ENCODE peak calls at places on chromosomes 5 and 9, in ten cellular contexts. J, F, A, Z, S, R, G, P, M and T are unnamed samples.
A peak's percentile ranks its signal among the peaks of the same experiment; 100 is the strongest.

GRCh38 chr9:9912459-9912858 is 700.3 kb downstream of the PTPRD start:
- DNase-seq in J (no peak), A (no peak), G (peak; percentile 12), Z (no peak), F (peak; percentile 33), P (no peak), M (no peak), R (peak; percentile 5), S (no peak), T (no peak)

GRCh38 chr5:150637245-150638052 is 3.0 kb upstream of the SYNPO start:
- DNase-seq in J (no peak), F (peak; percentile 76), A (no peak), R (no peak), P (no peak), G (peak; percentile 92), Z (no peak), M (no peak), S (no peak), T (no peak)

GRCh38 chr5:33772276-33772990 is 119.4 kb downstream of the ADAMTS12 start:
- DNase-seq in A (no peak), M (no peak), P (no peak), F (no peak), G (no peak), J (no peak), S (no peak), Z (no peak), R (no peak), T (no peak)

GRCh38 chr9:111915425-111915758 is 18.8 kb downstream of the UGCG start:
- DNase-seq in G (no peak), Z (no peak), S (no peak), R (no peak), F (no peak), A (no peak), P (no peak), J (no peak), M (no peak), T (no peak)

GRCh38 chr5:84564311-84564710 is 179.6 kb upstream of the EDIL3 start:
- DNase-seq in M (no peak), A (no peak), R (no peak), Z (no peak), G (no peak), J (no peak), F (peak; percentile 48), P (no peak), S (no peak), T (no peak)

GRCh38 chr9:123763910-123764588 is 165.9 kb downstream of the DENND1A start:
- DNase-seq in G (no peak), S (no peak), P (no peak), M (no peak), F (no peak), R (no peak), J (no peak), A (no peak), Z (no peak), T (no peak)

GRCh38 chr9:137294091-137294683 is 7.9 kb downstream of the NRARP start:
- DNase-seq in J (no peak), F (peak; percentile 81), G (peak; percentile 68), Z (peak; percentile 66), P (peak; percentile 67), S (no peak), R (peak; percentile 73), A (peak; percentile 74), M (no peak), T (no peak)

GRCh38 chr5:137752873-137753226 is 1.3 kb downstream of the HNRNPA0 start:
- DNase-seq in F (peak; percentile 72), A (no peak), Z (peak; percentile 51), M (no peak), S (no peak), R (no peak), P (peak; percentile 38), J (peak; percentile 21), G (peak; percentile 38), T (no peak)

GRCh38 chr5:131318455-131318854 is 54.6 kb downstream of the CDC42SE2 start:
- DNase-seq in M (no peak), R (no peak), G (no peak), J (no peak), F (no peak), S (no peak), A (no peak), P (no peak), Z (no peak), T (no peak)

GRCh38 chr5:105954341-105954740 is 1716.4 kb downstream of the EFNA5 start:
- DNase-seq in F (no peak), P (no peak), J (no peak), M (no peak), S (no peak), G (no peak), Z (no peak), R (no peak), A (no peak), T (no peak)

DNA sequence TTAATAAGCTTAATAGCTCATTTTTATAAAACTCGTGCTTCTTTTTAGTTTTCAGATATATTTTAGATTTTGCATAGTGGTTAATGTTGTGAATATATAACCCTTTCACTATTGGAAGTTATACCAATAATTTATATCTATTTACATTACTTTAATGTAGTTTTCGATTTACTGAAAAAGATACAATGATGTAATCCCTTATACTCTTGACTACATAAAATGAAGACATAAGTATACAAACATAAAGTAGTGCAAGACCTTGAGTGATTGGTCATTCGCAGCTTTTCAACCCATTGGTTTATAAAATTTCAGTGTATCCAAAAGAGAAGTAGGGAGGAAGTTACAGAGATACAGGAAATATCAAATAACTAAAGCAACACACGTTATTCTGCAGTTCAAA is 84.3 kb upstream of the GRHPR start:
- DNase-seq in J (no peak), F (no peak), R (no peak), A (no peak), S (no peak), P (no peak), M (no peak), G (no peak), Z (no peak), T (no peak)
- H3K4me3 ChIP-seq in J (no peak overlapping the region), F (no peak overlapping the region), R (no peak overlapping the region), A (no peak overlapping the region), S (no peak overlapping the region), P (no peak overlapping the region), M (no peak overlapping the region), G (no peak overlapping the region), Z (no peak overlapping the region), T (no peak overlapping the region)

DNA sequence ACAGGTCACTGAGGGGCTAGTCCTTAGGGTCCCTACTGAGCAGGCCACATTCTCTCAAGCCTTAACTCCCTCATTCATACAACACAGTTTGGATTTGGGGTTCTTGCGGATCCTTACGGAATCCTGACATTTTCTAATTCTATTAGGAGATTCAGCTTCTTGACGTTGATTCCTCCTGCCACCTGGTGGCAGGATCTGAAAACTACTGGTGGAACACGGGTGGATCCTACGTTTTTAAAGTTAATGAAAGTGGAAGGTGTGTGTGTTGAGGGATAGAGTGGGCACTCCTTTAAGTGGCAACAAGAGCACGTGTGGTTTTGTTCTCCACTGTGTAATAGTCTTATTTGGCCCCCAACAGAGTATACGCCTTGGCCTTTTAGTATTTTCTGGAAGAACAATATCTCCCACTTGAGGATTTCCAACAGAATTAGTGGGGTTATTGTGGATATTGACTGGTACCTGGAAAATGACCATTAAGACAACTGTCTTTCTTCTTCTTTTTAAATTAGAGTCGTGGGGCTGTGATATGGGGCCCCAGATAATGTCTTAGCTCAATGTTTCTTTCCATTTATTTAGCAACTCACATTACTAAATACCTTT is 25.2 kb downstream of the SLC28A3 start:
- DNase-seq in F (peak; percentile 73), S (no peak), P (peak; percentile 40), M (no peak), A (peak; percentile 61), Z (peak; percentile 50), R (peak; percentile 53), G (peak; percentile 68), J (peak; percentile 63), T (peak; percentile 25)
- TF ChIP-seq POLR2AphosphoS5 in F (no peak), S (no peak), P (no peak), M (no peak), A (no peak), Z (no peak), R (no peak), G (no peak), J (no peak), T (no peak)

GRCh38 chr9:91059713-91060112 is 258.1 kb downstream of the SYK start:
- DNase-seq in P (no peak), A (no peak), M (no peak), Z (no peak), R (no peak), F (no peak), S (no peak), G (peak; percentile 48), J (no peak), T (no peak)

GRCh38 chr9:91060520-91061343 is 259.1 kb downstream of the SYK start:
- DNase-seq in M (no peak), Z (peak; percentile 68), R (no peak), G (peak; percentile 98), J (peak; percentile 28), P (no peak), A (no peak), S (peak; percentile 79), F (no peak), T (peak; percentile 78)

GRCh38 chr9:91056917-91057316 is 255.3 kb downstream of the SYK start:
- DNase-seq in F (no peak), P (no peak), R (no peak), A (no peak), Z (no peak), J (no peak), S (no peak), M (no peak), G (peak; percentile 85), T (no peak)

GRCh38 chr9:91053824-91054223 is 252.2 kb downstream of the SYK start:
- DNase-seq in F (no peak), P (no peak), Z (no peak), A (no peak), S (no peak), J (no peak), G (no peak), M (no peak), R (no peak), T (no peak)

GRCh38 chr9:91055845-91056244 is 254.2 kb downstream of the SYK start:
- DNase-seq in F (no peak), R (no peak), P (no peak), J (no peak), M (no peak), Z (no peak), S (no peak), A (no peak), G (peak; percentile 66), T (no peak)
- H3K4me3 ChIP-seq in F (no peak overlapping the region), R (no peak overlapping the region), P (no peak overlapping the region), J (no peak overlapping the region), M (no peak overlapping the region), Z (no peak overlapping the region), S (no peak overlapping the region), A (no peak overlapping the region), G (peak overlapping the region; percentile 8), T (no peak overlapping the region)

DNA sequence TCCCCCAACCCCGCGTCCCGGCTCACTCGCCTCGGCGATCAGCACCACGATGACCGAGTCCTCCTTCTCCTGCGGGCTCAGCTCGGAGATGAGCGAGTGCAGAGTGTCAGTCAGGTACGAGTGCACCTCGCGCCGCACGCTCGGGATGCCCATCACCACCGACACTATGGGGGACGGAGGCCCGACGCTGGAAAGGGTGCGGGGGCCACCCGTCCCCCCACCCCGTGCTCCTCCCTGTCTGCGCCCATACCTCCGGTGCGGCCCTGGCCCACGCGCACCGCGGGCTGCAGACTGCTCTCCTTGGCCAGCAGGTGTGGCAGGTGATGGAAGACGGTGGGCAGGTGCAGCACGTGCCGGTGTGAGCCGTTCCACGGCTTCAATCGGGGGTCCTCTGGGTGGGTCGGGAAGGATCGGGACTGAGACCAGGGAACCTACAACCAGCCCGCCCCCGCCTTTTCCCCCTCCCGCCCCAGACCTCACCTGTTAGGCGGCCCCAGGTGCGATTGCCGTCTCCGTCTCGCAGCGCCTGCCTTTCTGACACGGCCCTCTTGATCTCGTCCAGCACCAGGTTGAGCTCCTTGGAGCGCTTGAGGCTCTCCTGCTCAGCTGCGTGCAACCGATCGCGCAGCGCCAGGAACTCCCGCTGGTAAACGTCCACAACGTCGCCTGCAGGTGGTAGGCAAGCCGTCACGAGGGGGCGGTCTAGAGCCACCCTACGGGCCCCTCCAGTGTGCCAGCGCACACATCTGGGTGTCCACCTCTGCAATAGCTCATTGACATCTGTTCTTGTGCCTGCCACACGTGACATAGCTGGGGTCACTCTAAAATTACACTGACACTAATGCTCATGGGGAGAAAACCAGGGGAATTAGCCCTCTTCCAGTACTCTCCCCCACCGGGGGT is 5.1 kb downstream of the MGAT4B start:
- DNase-seq in Z (peak; percentile 85), G (peak; percentile 63), J (peak; percentile 88), F (peak; percentile 92), M (no peak), R (peak; percentile 79), A (no peak), P (peak; percentile 59), S (peak; percentile 85), T (no peak)
- TF ChIP-seq POLR2AphosphoS5 in Z (no peak), G (no peak), J (peak; percentile 40), F (no peak), M (no peak), R (no peak), A (peak; percentile 48), P (no peak), S (no peak), T (peak; percentile 45)